ENCODE peak calls at places on chromosomes 3 and 15, in ten cellular contexts. W is trophoblast cell, O is heart left ventricle, G is stomach, V is right atrium auricular region, S is dorsolateral prefrontal cortex, E is transverse colon, C is thyroid gland, A is tibial artery, P is mesenchymal stem cell. R is an unnamed sample.

GRCh38 chr3:98817546-98817945 is 54.4 kb downstream of the ST3GAL6 start:
- DNase-seq in S (no peak), O (no peak), E (no peak), P (peak; percentile 57), G (no peak), C (no peak), V (no peak), W (no peak), A (no peak), R (no peak)

GRCh38 chr15:59545573-59545972 is 66.0 kb upstream of the GCNT3 start:
- DNase-seq in C (no peak), S (no peak), O (no peak), E (no peak), V (no peak), A (no peak), W (no peak), G (no peak), P (no peak), R (no peak)

GRCh38 chr3:154126651-154127050 is 5.5 kb downstream of the ARHGEF26 start:
- DNase-seq in E (no peak), A (no peak), W (no peak), S (no peak), G (no peak), O (no peak), P (no peak), V (no peak), C (no peak), R (no peak)

GRCh38 chr15:52912172-52912571 is 122.0 kb upstream of the ONECUT1 start:
- DNase-seq in P (no peak), S (no peak), W (no peak), C (no peak), E (no peak), G (no peak), A (no peak), O (no peak), V (no peak), R (peak; percentile 22)

GRCh38 chr3:23653647-23654525 is 151.9 kb upstream of the UBE2E1 start:
- DNase-seq in V (no peak), A (no peak), C (no peak), E (no peak), P (no peak), S (no peak), O (no peak), W (no peak), G (no peak), R (no peak)

GRCh38 chr15:32994810-32995424 is 199.6 kb downstream of the FMN1 start:
- DNase-seq in P (peak; percentile 63), A (no peak), E (no peak), V (no peak), G (no peak), C (no peak), W (no peak), O (no peak), S (no peak), R (no peak)

GRCh38 chr15:68382286-68383007 is 49.5 kb downstream of the ITGA11 start:
- DNase-seq in S (no peak), G (peak; percentile 13), P (peak; percentile 53), C (no peak), A (peak; percentile 16), O (no peak), W (no peak), V (peak; percentile 40), E (no peak), R (no peak)

GRCh38 chr3:46477145-46477544 is 12.4 kb upstream of the LTF start:
- DNase-seq in C (no peak), W (no peak), G (no peak), S (no peak), A (no peak), E (no peak), P (no peak), O (no peak), V (peak; percentile 21), R (no peak)

GRCh38 chr15:98856540-98856907 is 151.1 kb downstream of the PGPEP1L start:
- DNase-seq in O (no peak), W (no peak), V (no peak), E (no peak), S (no peak), A (no peak), G (no peak), P (peak; percentile 68), C (no peak), R (no peak)

GRCh38 chr3:138378331-138378730 is 30.0 kb downstream of the MRAS start:
- DNase-seq in G (no peak), C (no peak), O (no peak), V (no peak), W (no peak), S (no peak), A (no peak), E (no peak), P (no peak), R (no peak)

GRCh38 chr3:138378990-138379389 is 30.6 kb downstream of the MRAS start:
- DNase-seq in E (no peak), W (no peak), G (no peak), O (no peak), V (no peak), A (no peak), S (no peak), C (no peak), P (no peak), R (no peak)

GRCh38 chr3:138383715-138384114 is 35.3 kb downstream of the MRAS start:
- DNase-seq in O (no peak), W (no peak), G (no peak), C (no peak), A (no peak), V (no peak), P (no peak), S (no peak), E (no peak), R (no peak)

GRCh38 chr3:138381950-138382715 is 33.8 kb downstream of the MRAS start:
- DNase-seq in P (peak; percentile 68), C (peak; percentile 74), S (peak; percentile 63), O (peak; percentile 85), G (peak; percentile 28), E (peak; percentile 33), A (peak; percentile 83), W (peak; percentile 92), V (peak; percentile 88), R (peak; percentile 34)

GRCh38 chr3:138381413-138381901 is 33.1 kb downstream of the MRAS start:
- DNase-seq in S (peak; percentile 80), V (no peak), A (no peak), E (no peak), W (no peak), C (peak; percentile 92), G (no peak), P (peak; percentile 37), O (peak; percentile 80), R (no peak)
- H3K27ac ChIP-seq in S (peak overlapping the region; percentile 91), V (peak overlapping the region; percentile 82), A (peak overlapping the region; percentile 77), E (peak overlapping the region; percentile 69), W (peak overlapping the region; percentile 34), C (peak overlapping the region; percentile 98), G (peak overlapping the region; percentile 54), P (no peak overlapping the region), O (peak overlapping the region; percentile 89), R (no peak overlapping the region)

DNA sequence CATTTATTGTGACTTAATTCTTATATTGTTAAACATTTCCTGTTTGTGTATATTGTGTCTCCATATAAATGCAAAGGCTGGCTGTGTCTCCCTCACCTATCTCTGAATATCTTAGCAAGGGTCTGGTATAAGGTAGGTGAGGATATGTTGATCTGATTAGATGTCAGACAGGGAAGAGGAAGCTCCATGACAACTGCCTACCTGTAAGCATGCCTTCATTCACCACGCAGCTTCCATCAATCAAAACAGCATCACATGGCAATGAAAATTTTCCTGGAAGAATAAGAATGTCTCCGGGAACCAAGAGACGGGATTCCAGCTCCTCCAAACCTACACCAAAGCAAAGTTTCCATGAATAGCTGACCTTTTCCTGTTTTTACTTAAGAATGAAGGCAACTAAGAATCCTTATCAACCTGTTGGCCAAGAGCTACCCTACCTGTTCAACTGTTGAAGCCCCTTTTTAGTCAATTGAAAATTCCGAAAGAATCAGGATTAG is 34.8 kb downstream of the ATP13A5 start:
- DNase-seq in C (no peak), G (no peak), O (no peak), P (no peak), W (no peak), E (no peak), S (no peak), A (no peak), V (no peak), R (no peak)
- H3K27ac ChIP-seq in C (no peak overlapping the region), G (no peak overlapping the region), O (no peak overlapping the region), P (no peak overlapping the region), W (no peak overlapping the region), E (no peak overlapping the region), S (no peak overlapping the region), A (no peak overlapping the region), V (no peak overlapping the region), R (no peak overlapping the region)

DNA sequence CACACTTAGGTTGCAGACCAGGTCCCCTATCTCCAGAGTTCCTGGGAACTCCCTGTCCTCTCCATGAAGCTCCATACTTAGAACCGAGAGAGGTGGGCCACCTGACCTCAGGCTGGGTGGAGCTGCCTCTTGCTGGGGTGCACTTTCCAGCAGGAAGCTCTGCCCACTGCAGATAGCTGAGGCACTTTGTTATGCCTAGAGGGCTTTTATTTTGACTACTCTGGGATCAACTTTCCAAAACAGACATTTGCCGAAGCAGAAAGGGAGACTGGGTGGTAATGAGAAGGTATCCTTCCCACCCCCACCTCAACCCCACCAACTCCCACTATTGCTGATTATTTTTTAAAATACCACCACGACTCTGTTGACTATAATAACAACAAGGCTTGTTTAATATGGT is 54.7 kb downstream of the CLDN11 start:
- DNase-seq in W (no peak), O (no peak), E (no peak), G (no peak), C (no peak), S (no peak), P (no peak), V (no peak), A (no peak), R (no peak)
- H3K27ac ChIP-seq in W (no peak overlapping the region), O (no peak overlapping the region), E (no peak overlapping the region), G (no peak overlapping the region), C (no peak overlapping the region), S (peak overlapping the region; percentile 71), P (no peak overlapping the region), V (no peak overlapping the region), A (no peak overlapping the region), R (no peak overlapping the region)

GRCh38 chr3:124860599-124860998 is 26.6 kb downstream of the ITGB5 start:
- DNase-seq in S (no peak), A (peak; percentile 89), P (peak; percentile 98), V (peak; percentile 89), C (peak; percentile 82), G (peak; percentile 46), E (peak; percentile 58), O (peak; percentile 89), W (no peak), R (peak; percentile 46)

GRCh38 chr3:124861041-124861440 is 26.1 kb downstream of the ITGB5 start:
- DNase-seq in S (no peak), G (no peak), P (no peak), V (no peak), C (no peak), A (no peak), W (no peak), E (no peak), O (no peak), R (no peak)

GRCh38 chr3:124856687-124857086 is 30.5 kb downstream of the ITGB5 start:
- DNase-seq in P (no peak), V (no peak), G (no peak), O (no peak), W (no peak), A (no peak), E (no peak), C (no peak), S (no peak), R (no peak)

GRCh38 chr3:124858275-124858674 is 28.9 kb downstream of the ITGB5 start:
- DNase-seq in E (no peak), O (no peak), G (no peak), W (no peak), V (no peak), A (no peak), S (no peak), C (no peak), P (peak; percentile 86), R (no peak)

GRCh38 chr3:124859025-124859424 is 28.1 kb downstream of the ITGB5 start:
- DNase-seq in C (no peak), O (peak; percentile 67), A (no peak), W (no peak), E (no peak), G (no peak), P (peak; percentile 97), V (no peak), S (no peak), R (no peak)
- H3K27ac ChIP-seq in C (peak overlapping the region; percentile 67), O (peak overlapping the region; percentile 70), A (peak overlapping the region; percentile 73), W (no peak overlapping the region), E (peak overlapping the region; percentile 64), G (peak overlapping the region; percentile 69), P (peak overlapping the region; percentile 87), V (peak overlapping the region; percentile 56), S (no peak overlapping the region), R (peak overlapping the region; percentile 12)

R was measured in epithelial cell of prostate.